ENCODE peak calls at places on chromosomes 1 and 21, in ten cellular contexts. V is GM06990, R is cardiac fibroblast, U is heart left ventricle, J is prostate gland, A is HCT116, M is BE2C, D is A549, Y is GM23338, O is right atrium auricular region. B is an unnamed sample.

GRCh38 chr21:14833221-14833620 is 231.6 kb downstream of the NRIP1 start:
- DNase-seq in U (no peak), J (no peak), R (no peak), M (no peak), A (no peak), D (no peak), O (no peak), V (no peak), Y (no peak), B (no peak)

GRCh38 chr1:29379438-29380073 is 143.2 kb downstream of the PTPRU start:
- DNase-seq in D (peak), O (no peak), J (no peak), R (peak), A (peak), Y (peak), U (no peak), V (no peak), M (peak), B (no peak)

GRCh38 chr1:160064746-160065145 is 5.2 kb downstream of the KCNJ10 start:
- DNase-seq in D (no peak), J (no peak), M (no peak), A (no peak), V (no peak), Y (no peak), R (no peak), U (no peak), O (no peak), B (no peak)

GRCh38 chr1:20477355-20478071 is 8.5 kb downstream of the CAMK2N1 start:
- DNase-seq in U (no peak), R (no peak), D (no peak), M (no peak), Y (no peak), O (no peak), A (no peak), J (no peak), V (no peak), B (no peak)

GRCh38 chr1:27614625-27615344 is 10.8 kb upstream of the AHDC1 start:
- DNase-seq in A (no peak), R (no peak), U (no peak), J (no peak), V (no peak), D (no peak), O (no peak), Y (peak), M (no peak), B (no peak)

GRCh38 chr21:26846036-26846931 is 1.1 kb upstream of the ADAMTS1 start:
- DNase-seq in A (no peak), J (peak), M (peak), V (no peak), R (peak), O (peak), D (peak), Y (peak), U (peak), B (peak)

GRCh38 chr1:168833801-168834224 is 104.8 kb upstream of the DPT start:
- DNase-seq in Y (peak), A (no peak), O (no peak), U (no peak), J (no peak), R (no peak), D (no peak), M (no peak), V (no peak), B (no peak)

GRCh38 chr1:206608108-206608698 is 4.1 kb downstream of the EIF2D start:
- DNase-seq in D (peak), Y (peak), A (peak), R (peak), V (no peak), M (peak), U (no peak), O (no peak), J (no peak), B (no peak)

GRCh38 chr1:71908313-71908712 is 374.0 kb downstream of the NEGR1 start:
- DNase-seq in A (no peak), D (no peak), M (no peak), Y (no peak), J (no peak), U (no peak), O (no peak), R (no peak), V (no peak), B (no peak)

GRCh38 chr1:12067900-12068821 is 5.1 kb downstream of the TNFRSF8 start:
- DNase-seq in A (no peak), V (peak), R (peak), O (no peak), M (no peak), U (peak), D (no peak), J (no peak), Y (peak), B (no peak)

GRCh38 chr1:53376041-53376461 is 48.2 kb upstream of the LRP8 start:
- DNase-seq in U (peak), J (no peak), Y (peak), V (no peak), M (peak), O (no peak), R (no peak), A (no peak), D (no peak), B (peak)

GRCh38 chr1:223745731-223746130 is 33.4 kb downstream of the CAPN2 start:
- DNase-seq in M (no peak), J (no peak), Y (no peak), V (no peak), O (no peak), U (no peak), R (peak), D (no peak), A (no peak), B (no peak)

GRCh38 chr1:240030236-240030635 is 61.4 kb upstream of the FMN2 start:
- DNase-seq in V (no peak), R (no peak), O (no peak), M (no peak), J (no peak), U (no peak), D (no peak), A (no peak), Y (peak), B (no peak)

GRCh38 chr1:77039739-77040138 is 172.5 kb downstream of the ST6GALNAC5 start:
- DNase-seq in R (peak), D (peak), J (no peak), O (no peak), M (no peak), Y (no peak), V (no peak), U (no peak), A (peak), B (no peak)

GRCh38 chr1:203768158-203768725 is 3.3 kb downstream of the LAX1 start:
- DNase-seq in O (no peak), A (no peak), V (no peak), D (no peak), M (no peak), R (no peak), J (no peak), Y (no peak), U (no peak), B (no peak)

GRCh38 chr1:226653311-226653921 is 85.7 kb downstream of the ITPKB start:
- DNase-seq in U (peak), R (no peak), D (no peak), M (no peak), V (peak), O (no peak), A (no peak), Y (no peak), J (no peak), B (no peak)

GRCh38 chr1:235087906-235088305 is 40.7 kb downstream of the TOMM20 start:
- DNase-seq in O (no peak), A (no peak), Y (no peak), U (no peak), J (no peak), R (no peak), M (no peak), D (no peak), V (no peak), B (no peak)

GRCh38 chr1:24555591-24556413 is at the start of gene NCMAP:
- DNase-seq in M (no peak), R (no peak), J (peak), O (no peak), V (no peak), D (no peak), U (no peak), Y (peak), A (peak), B (no peak)

GRCh38 chr1:155424091-155424490 is 103.4 kb downstream of the RUSC1 start:
- DNase-seq in J (no peak), V (no peak), D (no peak), Y (no peak), R (no peak), U (no peak), A (no peak), M (no peak), O (no peak), B (no peak)

GRCh38 chr1:99818063-99818699 is 32.0 kb upstream of the AGL start:
- DNase-seq in A (no peak), O (no peak), U (no peak), V (no peak), R (peak), J (no peak), M (no peak), Y (no peak), D (no peak), B (no peak)

GRCh38 chr1:65799601-65800000 is 6.9 kb downstream of the PDE4B start:
- DNase-seq in A (no peak), U (no peak), Y (no peak), M (no peak), O (no peak), D (no peak), J (no peak), V (no peak), R (no peak), B (no peak)

GRCh38 chr1:234986750-234987414 is 141.8 kb downstream of the TOMM20 start:
- DNase-seq in R (peak), M (no peak), A (no peak), O (no peak), D (no peak), J (no peak), U (no peak), V (no peak), Y (peak), B (no peak)

GRCh38 chr21:41365377-41366107 is 3.7 kb downstream of the MX2 start:
- DNase-seq in O (no peak), J (no peak), U (no peak), Y (no peak), A (no peak), V (no peak), M (no peak), D (no peak), R (no peak), B (no peak)

GRCh38 chr1:87595384-87595781 is 266.7 kb downstream of the LMO4 start:
- DNase-seq in D (no peak), R (no peak), Y (no peak), U (no peak), V (no peak), J (no peak), A (no peak), M (no peak), O (no peak), B (no peak)

GRCh38 chr1:234707641-234708040 is 97.7 kb upstream of the IRF2BP2 start:
- DNase-seq in M (no peak), V (no peak), D (no peak), A (no peak), U (no peak), R (peak), O (peak), Y (no peak), J (peak), B (no peak)

GRCh38 chr1:16204634-16205332 is 7.7 kb downstream of the ARHGEF19 start:
- DNase-seq in M (peak), R (no peak), U (no peak), O (no peak), V (no peak), J (no peak), Y (peak), A (no peak), D (peak), B (no peak)

GRCh38 chr1:41773842-41774241 is 144.9 kb downstream of the HIVEP3 start:
- DNase-seq in V (no peak), Y (no peak), J (no peak), U (no peak), A (no peak), O (no peak), M (no peak), D (no peak), R (no peak), B (no peak)

GRCh38 chr1:151315565-151316235 is 11.5 kb downstream of the PI4KB start:
- DNase-seq in U (peak), R (peak), O (no peak), M (no peak), Y (no peak), D (no peak), V (no peak), A (no peak), J (no peak), B (no peak)

GRCh38 chr1:238558156-238558555 is 667.4 kb upstream of the ZP4 start:
- DNase-seq in U (no peak), V (no peak), J (no peak), O (no peak), M (no peak), R (peak), D (no peak), Y (no peak), A (no peak), B (no peak)

GRCh38 chr21:36190736-36191135 is 34.1 kb downstream of the DOP1B start:
- DNase-seq in V (no peak), J (no peak), U (no peak), Y (no peak), A (no peak), M (no peak), R (no peak), D (no peak), O (no peak), B (no peak)

GRCh38 chr1:157966034-157966671 is 27.3 kb upstream of the KIRREL1 start:
- DNase-seq in U (no peak), Y (peak), J (no peak), D (peak), M (no peak), R (peak), V (no peak), A (no peak), O (no peak), B (peak)

GRCh38 chr1:23964790-23965740 is 5.4 kb downstream of the PNRC2 start:
- DNase-seq in R (peak), O (no peak), V (no peak), J (no peak), M (no peak), D (no peak), Y (no peak), U (no peak), A (no peak), B (no peak)

GRCh38 chr21:25842925-25843324 is 108.2 kb downstream of the GABPA start:
- DNase-seq in D (no peak), M (no peak), O (no peak), U (no peak), J (no peak), V (no peak), Y (no peak), A (no peak), R (no peak), B (no peak)

GRCh38 chr1:101122452-101123166 is 97.0 kb upstream of the DPH5 start:
- DNase-seq in M (no peak), V (peak), O (no peak), U (no peak), D (no peak), Y (no peak), A (no peak), J (no peak), R (no peak), B (no peak)

GRCh38 chr1:50279622-50280320 is 143.5 kb downstream of the DMRTA2 start:
- DNase-seq in M (no peak), R (peak), D (peak), A (no peak), J (no peak), Y (peak), V (no peak), U (no peak), O (no peak), B (no peak)

GRCh38 chr1:45879885-45880598 is 76.6 kb downstream of the MAST2 start:
- DNase-seq in O (no peak), A (no peak), D (no peak), U (no peak), R (no peak), V (no peak), M (no peak), Y (no peak), J (no peak), B (no peak)

GRCh38 chr1:45876000-45876399 is 72.6 kb downstream of the MAST2 start:
- DNase-seq in O (no peak), M (no peak), Y (no peak), J (no peak), R (no peak), D (no peak), V (no peak), A (no peak), U (no peak), B (no peak)

GRCh38 chr1:45880930-45881329 is 77.5 kb downstream of the MAST2 start:
- DNase-seq in V (no peak), D (no peak), U (no peak), O (no peak), M (no peak), Y (no peak), A (no peak), J (no peak), R (peak), B (no peak)

GRCh38 chr1:45877264-45877663 is 73.9 kb downstream of the MAST2 start:
- DNase-seq in J (no peak), U (no peak), D (no peak), O (no peak), V (no peak), Y (no peak), R (no peak), M (no peak), A (no peak), B (no peak)
- TF ChIP-seq CTCF in J (no peak), U (no peak), D (no peak), O (no peak), V (no peak), Y (no peak), R (no peak), M (no peak), A (no peak), B (no peak)

GRCh38 chr1:8876099-8876496 is 2.4 kb downstream of the ENO1 start:
- DNase-seq in D (no peak), U (no peak), V (no peak), R (no peak), O (no peak), Y (no peak), J (no peak), M (no peak), A (no peak), B (no peak)

GRCh38 chr1:8883510-8883909 is 5.0 kb upstream of the ENO1 start:
- DNase-seq in Y (no peak), V (no peak), U (no peak), A (no peak), J (no peak), O (no peak), R (peak), D (peak), M (no peak), B (no peak)

GRCh38 chr1:8879348-8880067 is 1.0 kb upstream of the ENO1 start:
- DNase-seq in D (no peak), O (peak), A (no peak), V (no peak), J (no peak), U (no peak), R (no peak), M (no peak), Y (no peak), B (no peak)

GRCh38 chr1:8878448-8879347 is at the start of gene ENO1:
- DNase-seq in A (peak), J (peak), R (peak), U (peak), O (peak), Y (peak), V (peak), M (peak), D (peak), B (peak)

GRCh38 chr1:8880068-8880676 is 1.7 kb upstream of the ENO1 start:
- DNase-seq in Y (peak), D (peak), U (no peak), R (peak), A (no peak), V (no peak), M (no peak), J (peak), O (peak), B (no peak)
- TF ChIP-seq CTCF in Y (no peak), D (no peak), U (no peak), R (no peak), A (no peak), V (no peak), M (no peak), J (no peak), O (no peak), B (no peak)

DNA sequence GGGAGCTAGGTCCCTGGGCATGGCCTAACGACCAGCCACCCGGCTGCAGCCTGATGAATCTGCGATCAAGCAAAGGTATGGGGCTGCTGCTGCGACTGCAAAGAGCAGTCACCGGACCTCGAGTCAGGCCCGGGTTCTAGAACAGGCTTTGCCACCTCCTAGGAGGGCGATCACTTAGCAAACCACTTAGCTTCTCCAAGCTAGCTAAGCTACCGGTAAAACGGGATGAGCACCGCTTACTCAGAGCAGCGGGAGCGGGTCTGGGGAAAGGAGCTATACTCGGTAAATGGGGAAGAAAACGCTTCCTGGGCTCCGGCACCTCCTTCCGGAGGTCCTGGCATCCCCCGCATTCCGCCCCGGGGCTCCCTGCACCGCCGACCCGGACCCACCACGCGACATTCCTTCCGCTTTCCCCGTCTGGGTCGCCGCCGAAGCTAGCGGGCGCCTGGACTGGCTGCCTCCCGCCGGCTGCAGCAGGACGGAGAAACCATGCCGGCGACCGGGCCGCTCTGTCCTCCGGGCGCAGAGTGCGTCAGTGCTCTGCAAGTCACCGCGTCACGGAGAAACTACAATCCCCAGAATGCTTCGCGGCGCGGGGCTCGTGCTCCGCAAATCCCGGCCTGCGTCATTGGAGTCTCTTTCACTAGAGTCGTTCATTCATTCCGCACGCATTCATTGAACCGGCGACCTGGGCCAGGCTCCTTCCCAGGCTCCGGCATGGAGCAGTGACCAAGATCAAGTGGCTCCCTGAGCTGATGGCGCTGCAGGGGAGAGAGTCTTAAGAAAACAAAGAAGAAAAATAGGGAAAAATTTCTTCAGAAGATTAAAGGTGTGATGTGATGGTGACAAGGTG is at the start of gene LSM10:
- DNase-seq in A (peak), U (peak), M (peak), R (peak), V (peak), Y (peak), D (peak), O (peak), J (peak), B (peak)
- TF ChIP-seq CTCF in A (no peak), U (peak), M (no peak), R (no peak), V (no peak), Y (peak), D (no peak), O (no peak), J (no peak), B (no peak)

GRCh38 chr1:109478806-109479205 is 4.9 kb upstream of the ATXN7L2 start:
- DNase-seq in U (no peak), Y (peak), D (no peak), J (no peak), R (no peak), M (no peak), A (no peak), O (no peak), V (no peak), B (peak)
- TF ChIP-seq CTCF in U (no peak), Y (peak), D (no peak), J (no peak), R (no peak), M (no peak), A (no peak), O (no peak), V (no peak), B (no peak)

GRCh38 chr1:216742625-216743024 is 19.4 kb upstream of the ESRRG start:
- DNase-seq in J (no peak), U (no peak), M (peak), A (no peak), R (peak), O (no peak), D (peak), V (no peak), Y (peak), B (no peak)
- TF ChIP-seq CTCF in J (peak), U (peak), M (peak), A (peak), R (no peak), O (peak), D (peak), V (peak), Y (peak), B (peak)

GRCh38 chr1:188462837-188463236 is 1634.1 kb downstream of the PLA2G4A start:
- DNase-seq in U (no peak), D (no peak), R (no peak), A (no peak), O (no peak), M (no peak), Y (no peak), J (no peak), V (no peak), B (no peak)

DNA sequence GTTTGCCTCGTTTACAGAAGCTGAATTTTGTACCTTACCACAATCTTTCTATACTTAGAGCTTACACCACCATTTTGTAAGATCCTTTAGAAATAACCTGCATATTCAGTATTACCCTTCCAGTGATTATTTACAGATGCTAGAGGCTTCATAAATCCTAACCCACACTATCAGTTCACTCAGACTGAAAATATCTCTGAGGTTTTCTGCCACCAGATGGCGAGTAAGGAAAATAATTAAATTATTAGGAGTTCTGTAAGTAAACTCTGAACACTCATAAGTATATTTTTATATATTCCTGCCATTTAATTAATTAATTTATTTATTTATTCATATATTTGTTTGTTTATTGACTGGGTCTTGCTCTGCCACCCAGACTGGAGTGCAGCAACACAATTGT is 1635.2 kb downstream of the PLA2G4A start:
- DNase-seq in R (no peak), U (no peak), J (no peak), M (no peak), O (no peak), Y (peak), D (peak), V (no peak), A (no peak), B (no peak)
- TF ChIP-seq CTCF in R (no peak), U (no peak), J (no peak), M (peak), O (no peak), Y (no peak), D (peak), V (no peak), A (no peak), B (no peak)

GRCh38 chr21:30831194-30831765 is 1.7 kb upstream of the KRTAP7-1 start:
- DNase-seq in V (no peak), M (peak), D (peak), R (peak), J (no peak), U (no peak), Y (peak), O (no peak), A (peak), B (no peak)
- TF ChIP-seq CTCF in V (peak), M (peak), D (peak), R (peak), J (peak), U (peak), Y (peak), O (peak), A (peak), B (peak)